ENCODE peak calls at places on chromosomes 11 and 22, in six cellular contexts. O is activated CD4-positive, alpha-beta T cell treated with anti-CD3 and anti-CD28 coated beads, Interleukin-2, amount 10 ng/mL, durations not matched to agents 7 days and 5 days; G is stimulated activated CD8-positive, alpha-beta memory T cell treated with anti-CD3 and anti-CD28 coated beads, Interleukin-15, amount 100 ng/mL, for 24 hours; L is KBM-7; R is COLO829; W is activated CD4-positive, alpha-beta memory T cell treated with anti-CD3 and anti-CD28 coated beads, Interleukin-2, amount 10 ng/mL, durations not matched to agents 7 days and 5 days. A is an unnamed sample.

GRCh38 chr11:114169321-114169749 is 109.8 kb downstream of the ZBTB16 start:
- DNase-seq in O (no peak), G (no peak), L (no peak), R (no peak), W (no peak), A (no peak)

GRCh38 chr22:43895986-43896645 is 4.3 kb upstream of the PNPLA5 start:
- DNase-seq in O (no peak), G (no peak), L (no peak), R (no peak), W (no peak), A (no peak)

GRCh38 chr11:47212938-47213337 is 1.8 kb upstream of the DDB2 start:
- DNase-seq in O (no peak), G (no peak), L (no peak), R (no peak), W (no peak), A (no peak)

GRCh38 chr22:47213571-47214230 is 451.3 kb downstream of the TBC1D22A start:
- DNase-seq in O (peak), G (peak), L (peak), R (peak), W (peak), A (peak)

GRCh38 chr11:120432056-120433018 is 79.2 kb upstream of the GRIK4 start:
- DNase-seq in O (no peak), G (no peak), L (peak), R (peak), W (no peak), A (peak)

GRCh38 chr11:103031834-103032233 is 60.1 kb downstream of the DCUN1D5 start:
- DNase-seq in O (no peak), G (no peak), L (no peak), R (no peak), W (no peak), A (no peak)

GRCh38 chr11:10688401-10688800 is 5.2 kb downstream of the IRAG1 start:
- DNase-seq in O (no peak), G (no peak), L (no peak), R (no peak), W (no peak), A (no peak)

GRCh38 chr11:126628790-126629621 is 273.5 kb downstream of the ST3GAL4 start:
- DNase-seq in O (no peak), G (no peak), L (no peak), R (no peak), W (no peak), A (no peak)

GRCh38 chr11:64045700-64046099 is 10.0 kb downstream of the FLRT1 start:
- DNase-seq in O (no peak), G (no peak), L (no peak), R (no peak), W (no peak), A (no peak)

GRCh38 chr11:125448136-125448535 is 47.9 kb downstream of the FEZ1 start:
- DNase-seq in O (no peak), G (no peak), L (no peak), R (peak), W (no peak), A (no peak)

GRCh38 chr22:46777609-46777970 is 15.1 kb downstream of the TBC1D22A start:
- DNase-seq in O (no peak), G (no peak), L (peak), R (no peak), W (no peak), A (peak)

GRCh38 chr11:86703992-86704391 is 31.6 kb upstream of the ME3 start:
- DNase-seq in O (no peak), G (no peak), L (peak), R (no peak), W (no peak), A (peak)

GRCh38 chr11:81497202-81497804 is 1236.4 kb downstream of the FAM181B start:
- DNase-seq in O (peak), G (no peak), L (peak), R (peak), W (no peak), A (peak)

GRCh38 chr11:68276864-68277263 is 5.1 kb upstream of the C11orf24 start:
- DNase-seq in O (no peak), G (no peak), L (no peak), R (no peak), W (no peak), A (no peak)

GRCh38 chr11:79809487-79809886 is 368.7 kb upstream of the TENM4 start:
- DNase-seq in O (no peak), G (no peak), L (no peak), R (no peak), W (no peak), A (no peak)

GRCh38 chr11:104625246-104625645 is 273.0 kb downstream of the CASP12 start:
- DNase-seq in O (no peak), G (no peak), L (no peak), R (no peak), W (no peak), A (no peak)

GRCh38 chr22:50303848-50304527 is 3.5 kb downstream of the PLXNB2 start:
- DNase-seq in O (no peak), G (no peak), L (peak), R (no peak), W (no peak), A (peak)

GRCh38 chr11:46528445-46529085 is 65.3 kb downstream of the AMBRA1 start:
- DNase-seq in O (no peak), G (no peak), L (no peak), R (no peak), W (no peak), A (no peak)

GRCh38 chr22:38203090-38203810 is 1.5 kb downstream of the MAFF start:
- DNase-seq in O (peak), G (no peak), L (peak), R (no peak), W (peak), A (no peak)

GRCh38 chr11:114348200-114349191 is 51.8 kb downstream of the C11orf71 start:
- DNase-seq in O (peak), G (no peak), L (peak), R (peak), W (peak), A (peak)

GRCh38 chr11:74142624-74143023 is 28.2 kb downstream of the C2CD3 start:
- DNase-seq in O (no peak), G (no peak), L (no peak), R (no peak), W (no peak), A (no peak)

GRCh38 chr11:134802598-134802997 is 390.6 kb upstream of the B3GAT1 start:
- DNase-seq in O (no peak), G (no peak), L (no peak), R (no peak), W (no peak), A (no peak)

GRCh38 chr11:19766206-19766605 is 53.6 kb downstream of the NAV2 start:
- DNase-seq in O (no peak), G (no peak), L (no peak), R (no peak), W (no peak), A (no peak)

GRCh38 chr22:31341386-31342088 is 4.6 kb downstream of the PATZ1 start:
- DNase-seq in O (no peak), G (no peak), L (no peak), R (no peak), W (no peak), A (no peak)

GRCh38 chr22:37549704-37550059 is 10.6 kb upstream of the CDC42EP1 start:
- DNase-seq in O (no peak), G (no peak), L (no peak), R (no peak), W (no peak), A (no peak)

GRCh38 chr11:78833237-78833636 is 258.6 kb upstream of the NARS2 start:
- DNase-seq in O (no peak), G (no peak), L (no peak), R (no peak), W (no peak), A (no peak)

GRCh38 chr11:2730323-2731284 is 30.8 kb upstream of the KCNQ1OT1 start:
- DNase-seq in O (no peak), G (no peak), L (no peak), R (no peak), W (no peak), A (no peak)

GRCh38 chr22:41687901-41688364 is 734 bp downstream of the SNU13 start:
- DNase-seq in O (peak), G (no peak), L (peak), R (no peak), W (peak), A (peak)

GRCh38 chr11:86489442-86489841 is 114.8 kb downstream of the CCDC81 start:
- DNase-seq in O (no peak), G (no peak), L (no peak), R (no peak), W (no peak), A (no peak)

GRCh38 chr11:134537296-134537695 is 125.3 kb upstream of the B3GAT1 start:
- DNase-seq in O (no peak), G (no peak), L (no peak), R (no peak), W (no peak), A (no peak)